ENCODE peak calls at places on chromosome 22, in ten cellular contexts. One of them, this sample, is unnamed.

GRCh38 chr22:50525991-50526848 is 822 bp upstream of the SCO2 start:
- DNase-seq in hepatocyte: peak; percentile 89
- DNase-seq in lower lobe of right lung: peak; percentile 89
- DNase-seq in kidney: peak; percentile 97
- DNase-seq in psoas muscle: peak; percentile 89
- DNase-seq in mesenchymal stem cell: peak; percentile 83
- DNase-seq in endothelial cell of umbilical vein: peak; percentile 73
- DNase-seq in ovary: peak; percentile 81
- DNase-seq in GM23248: peak; percentile 79
- DNase-seq in heart left ventricle: peak; percentile 87
- DNase-seq in this sample: peak; percentile 84

GRCh38 chr22:39317084-39317755 is 2.2 kb downstream of the RPL3 start:
- DNase-seq in hepatocyte: no peak
- DNase-seq in lower lobe of right lung: peak; percentile 28
- DNase-seq in kidney: no peak
- DNase-seq in psoas muscle: no peak
- DNase-seq in mesenchymal stem cell: peak; percentile 50
- DNase-seq in endothelial cell of umbilical vein: no peak
- DNase-seq in ovary: no peak
- DNase-seq in GM23248: peak; percentile 55
- DNase-seq in heart left ventricle: no peak
- DNase-seq in this sample: no peak

GRCh38 chr22:37639771-37640590 is 512 bp downstream of the SH3BP1 start:
- DNase-seq in hepatocyte: no peak
- DNase-seq in lower lobe of right lung: no peak
- DNase-seq in kidney: no peak
- DNase-seq in psoas muscle: no peak
- DNase-seq in mesenchymal stem cell: peak; percentile 23
- DNase-seq in endothelial cell of umbilical vein: no peak
- DNase-seq in ovary: no peak
- DNase-seq in GM23248: peak; percentile 32
- DNase-seq in heart left ventricle: no peak
- DNase-seq in this sample: no peak

GRCh38 chr22:17767236-17768065 is 6.8 kb downstream of the BID start:
- DNase-seq in hepatocyte: no peak
- DNase-seq in lower lobe of right lung: no peak
- DNase-seq in kidney: no peak
- DNase-seq in psoas muscle: no peak
- DNase-seq in mesenchymal stem cell: no peak
- DNase-seq in endothelial cell of umbilical vein: no peak
- DNase-seq in ovary: no peak
- DNase-seq in GM23248: no peak
- DNase-seq in heart left ventricle: no peak
- DNase-seq in this sample: no peak

GRCh38 chr22:26471522-26471921 is 12.1 kb downstream of the HPS4 start:
- DNase-seq in hepatocyte: peak; percentile 53
- DNase-seq in lower lobe of right lung: no peak
- DNase-seq in kidney: no peak
- DNase-seq in psoas muscle: peak; percentile 66
- DNase-seq in mesenchymal stem cell: peak; percentile 88
- DNase-seq in endothelial cell of umbilical vein: peak; percentile 92
- DNase-seq in ovary: no peak
- DNase-seq in GM23248: peak; percentile 82
- DNase-seq in heart left ventricle: no peak
- DNase-seq in this sample: no peak

GRCh38 chr22:42945736-42946135 is 69.2 kb downstream of the PACSIN2 start:
- DNase-seq in hepatocyte: no peak
- DNase-seq in lower lobe of right lung: no peak
- DNase-seq in kidney: no peak
- DNase-seq in psoas muscle: no peak
- DNase-seq in mesenchymal stem cell: no peak
- DNase-seq in endothelial cell of umbilical vein: no peak
- DNase-seq in ovary: no peak
- DNase-seq in GM23248: no peak
- DNase-seq in heart left ventricle: no peak
- DNase-seq in this sample: no peak

GRCh38 chr22:37601540-37602442 is 6.8 kb upstream of the GGA1 start:
- DNase-seq in hepatocyte: peak; percentile 77
- DNase-seq in lower lobe of right lung: no peak
- DNase-seq in kidney: no peak
- DNase-seq in psoas muscle: no peak
- DNase-seq in mesenchymal stem cell: peak; percentile 16
- DNase-seq in endothelial cell of umbilical vein: peak; percentile 42
- DNase-seq in ovary: no peak
- DNase-seq in GM23248: peak; percentile 66
- DNase-seq in heart left ventricle: no peak
- DNase-seq in this sample: no peak

GRCh38 chr22:41848468-41848867 is 15.6 kb downstream of the SREBF2 start:
- DNase-seq in hepatocyte: peak; percentile 70
- DNase-seq in lower lobe of right lung: peak; percentile 88
- DNase-seq in kidney: no peak
- DNase-seq in psoas muscle: peak; percentile 56
- DNase-seq in mesenchymal stem cell: no peak
- DNase-seq in endothelial cell of umbilical vein: no peak
- DNase-seq in ovary: no peak
- DNase-seq in GM23248: peak; percentile 44
- DNase-seq in heart left ventricle: peak; percentile 39
- DNase-seq in this sample: no peak

GRCh38 chr22:41197808-41198585 is 7.1 kb upstream of the L3MBTL2 start:
- DNase-seq in hepatocyte: peak; percentile 23
- DNase-seq in lower lobe of right lung: peak; percentile 58
- DNase-seq in kidney: peak; percentile 82
- DNase-seq in psoas muscle: peak; percentile 55
- DNase-seq in mesenchymal stem cell: peak; percentile 70
- DNase-seq in endothelial cell of umbilical vein: peak; percentile 73
- DNase-seq in ovary: no peak
- DNase-seq in GM23248: peak; percentile 63
- DNase-seq in heart left ventricle: peak; percentile 58
- DNase-seq in this sample: no peak

GRCh38 chr22:39223091-39223710 is 21.6 kb downstream of the PDGFB start:
- DNase-seq in hepatocyte: no peak
- DNase-seq in lower lobe of right lung: peak; percentile 23
- DNase-seq in kidney: peak; percentile 54
- DNase-seq in psoas muscle: peak; percentile 49
- DNase-seq in mesenchymal stem cell: no peak
- DNase-seq in endothelial cell of umbilical vein: no peak
- DNase-seq in ovary: no peak
- DNase-seq in GM23248: no peak
- DNase-seq in heart left ventricle: peak; percentile 17
- DNase-seq in this sample: no peak

GRCh38 chr22:29907753-29908515 is 25.0 kb downstream of the MTMR3 start:
- DNase-seq in hepatocyte: peak; percentile 92
- DNase-seq in lower lobe of right lung: peak; percentile 82
- DNase-seq in kidney: no peak
- DNase-seq in psoas muscle: peak; percentile 90
- DNase-seq in mesenchymal stem cell: peak; percentile 91
- DNase-seq in endothelial cell of umbilical vein: peak; percentile 97
- DNase-seq in ovary: peak; percentile 73
- DNase-seq in GM23248: peak; percentile 83
- DNase-seq in heart left ventricle: peak; percentile 85
- DNase-seq in this sample: no peak

GRCh38 chr22:41676134-41676533 is 12.5 kb downstream of the SNU13 start:
- DNase-seq in hepatocyte: no peak
- DNase-seq in lower lobe of right lung: no peak
- DNase-seq in kidney: no peak
- DNase-seq in psoas muscle: no peak
- DNase-seq in mesenchymal stem cell: no peak
- DNase-seq in endothelial cell of umbilical vein: no peak
- DNase-seq in ovary: no peak
- DNase-seq in GM23248: no peak
- DNase-seq in heart left ventricle: no peak
- DNase-seq in this sample: no peak

GRCh38 chr22:50226224-50227165 is 18.3 kb downstream of the TUBGCP6 start:
- DNase-seq in hepatocyte: no peak
- DNase-seq in lower lobe of right lung: peak; percentile 39
- DNase-seq in kidney: no peak
- DNase-seq in psoas muscle: no peak
- DNase-seq in mesenchymal stem cell: no peak
- DNase-seq in endothelial cell of umbilical vein: no peak
- DNase-seq in ovary: no peak
- DNase-seq in GM23248: no peak
- DNase-seq in heart left ventricle: no peak
- DNase-seq in this sample: no peak

DNA sequence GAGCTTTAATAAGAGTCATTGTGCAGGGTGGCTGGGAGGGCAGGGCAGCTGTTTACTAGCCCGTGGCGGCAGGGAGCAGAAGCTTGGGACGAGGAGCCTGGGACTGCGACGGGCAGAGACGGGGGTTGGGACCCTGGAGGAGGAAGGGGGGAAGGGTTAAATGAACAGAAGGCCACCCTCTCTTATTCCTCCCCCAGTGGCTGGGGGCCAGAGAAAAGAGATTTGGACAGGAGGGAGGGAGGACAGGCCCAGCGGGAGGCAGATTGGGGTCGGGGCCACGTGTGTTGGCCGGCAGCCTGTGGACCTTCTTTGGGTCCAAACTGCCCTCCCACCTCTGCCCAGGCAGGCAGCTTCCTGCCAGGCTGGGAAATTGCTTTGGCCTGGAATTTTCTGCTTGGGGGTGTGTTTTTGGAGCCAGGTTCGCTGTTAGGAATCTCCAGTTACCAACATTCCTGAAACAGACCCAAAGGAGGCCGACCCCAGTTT is 50.2 kb downstream of the APOL3 start:
- DNase-seq in hepatocyte: peak; percentile 13
- DNase-seq in lower lobe of right lung: no peak
- DNase-seq in kidney: peak; percentile 49
- DNase-seq in psoas muscle: peak; percentile 43
- DNase-seq in mesenchymal stem cell: no peak
- DNase-seq in endothelial cell of umbilical vein: no peak
- DNase-seq in ovary: no peak
- DNase-seq in GM23248: no peak
- DNase-seq in heart left ventricle: no peak
- DNase-seq in this sample: no peak
- H3K27ac ChIP-seq in hepatocyte: no peak overlapping the region
- H3K27ac ChIP-seq in lower lobe of right lung: no peak overlapping the region
- H3K27ac ChIP-seq in kidney: no peak overlapping the region
- H3K27ac ChIP-seq in psoas muscle: no peak overlapping the region
- H3K27ac ChIP-seq in mesenchymal stem cell: no peak overlapping the region
- H3K27ac ChIP-seq in endothelial cell of umbilical vein: no peak overlapping the region
- H3K27ac ChIP-seq in ovary: no peak overlapping the region
- H3K27ac ChIP-seq in GM23248: no peak overlapping the region
- H3K27ac ChIP-seq in heart left ventricle: no peak overlapping the region
- H3K27ac ChIP-seq in this sample: no peak overlapping the region

GRCh38 chr22:21032843-21033688 is 705 bp upstream of the SLC7A4 start:
- DNase-seq in hepatocyte: no peak
- DNase-seq in lower lobe of right lung: no peak
- DNase-seq in kidney: no peak
- DNase-seq in psoas muscle: no peak
- DNase-seq in mesenchymal stem cell: no peak
- DNase-seq in endothelial cell of umbilical vein: no peak
- DNase-seq in ovary: no peak
- DNase-seq in GM23248: no peak
- DNase-seq in heart left ventricle: no peak
- DNase-seq in this sample: no peak

GRCh38 chr22:21030032-21030431 is 2.3 kb downstream of the SLC7A4 start:
- DNase-seq in hepatocyte: no peak
- DNase-seq in lower lobe of right lung: no peak
- DNase-seq in kidney: no peak
- DNase-seq in psoas muscle: no peak
- DNase-seq in mesenchymal stem cell: no peak
- DNase-seq in endothelial cell of umbilical vein: no peak
- DNase-seq in ovary: no peak
- DNase-seq in GM23248: no peak
- DNase-seq in heart left ventricle: no peak
- DNase-seq in this sample: no peak

GRCh38 chr22:21032037-21032842 is at the start of gene SLC7A4:
- DNase-seq in hepatocyte: peak; percentile 68
- DNase-seq in lower lobe of right lung: no peak
- DNase-seq in kidney: no peak
- DNase-seq in psoas muscle: no peak
- DNase-seq in mesenchymal stem cell: no peak
- DNase-seq in endothelial cell of umbilical vein: no peak
- DNase-seq in ovary: no peak
- DNase-seq in GM23248: no peak
- DNase-seq in heart left ventricle: no peak
- DNase-seq in this sample: no peak

GRCh38 chr22:21030621-21031544 is 1.5 kb downstream of the SLC7A4 start:
- DNase-seq in hepatocyte: no peak
- DNase-seq in lower lobe of right lung: no peak
- DNase-seq in kidney: no peak
- DNase-seq in psoas muscle: no peak
- DNase-seq in mesenchymal stem cell: no peak
- DNase-seq in endothelial cell of umbilical vein: no peak
- DNase-seq in ovary: no peak
- DNase-seq in GM23248: no peak
- DNase-seq in heart left ventricle: no peak
- DNase-seq in this sample: peak; percentile 65

GRCh38 chr22:21031545-21032036 is 770 bp downstream of the SLC7A4 start:
- DNase-seq in hepatocyte: no peak
- DNase-seq in lower lobe of right lung: no peak
- DNase-seq in kidney: no peak
- DNase-seq in psoas muscle: no peak
- DNase-seq in mesenchymal stem cell: no peak
- DNase-seq in endothelial cell of umbilical vein: no peak
- DNase-seq in ovary: no peak
- DNase-seq in GM23248: no peak
- DNase-seq in heart left ventricle: no peak
- DNase-seq in this sample: peak; percentile 71
- H3K4me3 ChIP-seq in hepatocyte: no peak overlapping the region
- H3K4me3 ChIP-seq in lower lobe of right lung: peak overlapping the region; percentile 46
- H3K4me3 ChIP-seq in kidney: no peak overlapping the region
- H3K4me3 ChIP-seq in psoas muscle: peak overlapping the region; percentile 54
- H3K4me3 ChIP-seq in mesenchymal stem cell: no peak overlapping the region
- H3K4me3 ChIP-seq in endothelial cell of umbilical vein: no peak overlapping the region
- H3K4me3 ChIP-seq in ovary: no peak overlapping the region
- H3K4me3 ChIP-seq in GM23248: no peak overlapping the region
- H3K4me3 ChIP-seq in heart left ventricle: no peak overlapping the region
- H3K4me3 ChIP-seq in this sample: peak overlapping the region; percentile 78

DNA sequence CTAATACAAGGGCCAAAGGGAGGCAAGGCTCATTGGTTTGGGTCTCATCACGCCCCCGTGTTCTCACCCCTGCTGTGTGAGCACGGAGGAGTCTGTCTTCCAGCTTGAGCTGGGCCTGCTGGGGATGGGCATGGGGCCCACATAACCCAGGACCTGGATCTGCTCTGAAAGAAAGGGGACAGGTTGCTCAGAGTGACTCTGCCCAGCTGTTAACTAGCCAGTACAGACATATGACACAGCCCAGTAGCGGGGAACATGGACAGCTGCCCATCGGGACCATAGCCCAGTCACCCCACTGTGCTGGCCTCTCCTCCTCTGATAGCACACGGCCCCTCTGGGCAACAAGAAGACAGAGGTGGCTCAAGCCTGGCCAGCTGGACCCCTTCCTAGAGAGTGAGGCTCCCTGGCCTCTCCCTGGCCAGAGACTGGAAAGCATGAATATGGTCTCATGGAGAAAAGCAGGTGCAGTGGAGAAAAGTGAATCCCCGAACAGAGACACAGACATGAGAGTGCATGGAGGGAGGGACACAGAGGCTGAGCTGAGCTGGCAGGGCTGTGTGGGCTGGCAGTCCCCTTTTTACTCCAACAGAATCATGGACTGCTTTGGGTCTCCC is 973.9 kb downstream of the BRD1 start:
- DNase-seq in hepatocyte: no peak
- DNase-seq in lower lobe of right lung: no peak
- DNase-seq in kidney: no peak
- DNase-seq in psoas muscle: no peak
- DNase-seq in mesenchymal stem cell: no peak
- DNase-seq in endothelial cell of umbilical vein: no peak
- DNase-seq in ovary: no peak
- DNase-seq in GM23248: no peak
- DNase-seq in heart left ventricle: no peak
- DNase-seq in this sample: peak; percentile 64
- H3K27ac ChIP-seq in hepatocyte: no peak overlapping the region
- H3K27ac ChIP-seq in lower lobe of right lung: no peak overlapping the region
- H3K27ac ChIP-seq in kidney: no peak overlapping the region
- H3K27ac ChIP-seq in psoas muscle: no peak overlapping the region
- H3K27ac ChIP-seq in mesenchymal stem cell: no peak overlapping the region
- H3K27ac ChIP-seq in endothelial cell of umbilical vein: no peak overlapping the region
- H3K27ac ChIP-seq in ovary: no peak overlapping the region
- H3K27ac ChIP-seq in GM23248: no peak overlapping the region
- H3K27ac ChIP-seq in heart left ventricle: no peak overlapping the region
- H3K27ac ChIP-seq in this sample: no peak overlapping the region

GRCh38 chr22:46397951-46398350 is 62.4 kb downstream of the TRMU start:
- DNase-seq in hepatocyte: no peak
- DNase-seq in lower lobe of right lung: no peak
- DNase-seq in kidney: no peak
- DNase-seq in psoas muscle: no peak
- DNase-seq in mesenchymal stem cell: no peak
- DNase-seq in endothelial cell of umbilical vein: no peak
- DNase-seq in ovary: no peak
- DNase-seq in GM23248: no peak
- DNase-seq in heart left ventricle: no peak
- DNase-seq in this sample: no peak
- H3K4me3 ChIP-seq in hepatocyte: no peak overlapping the region
- H3K4me3 ChIP-seq in lower lobe of right lung: no peak overlapping the region
- H3K4me3 ChIP-seq in kidney: no peak overlapping the region
- H3K4me3 ChIP-seq in psoas muscle: no peak overlapping the region
- H3K4me3 ChIP-seq in mesenchymal stem cell: no peak overlapping the region
- H3K4me3 ChIP-seq in endothelial cell of umbilical vein: no peak overlapping the region
- H3K4me3 ChIP-seq in ovary: no peak overlapping the region
- H3K4me3 ChIP-seq in GM23248: no peak overlapping the region
- H3K4me3 ChIP-seq in heart left ventricle: no peak overlapping the region
- H3K4me3 ChIP-seq in this sample: no peak overlapping the region

This sample was measured in coronary artery.